ENCODE peak calls at places on chromosomes 13 and 19, in nine cellular contexts. H, K, D, Y, R, P, W, G and J are unnamed samples.

GRCh38 chr19:794989-795658 is 2.1 kb upstream of the PTBP1 start:
- DNase-seq in H (no peak), K (peak), D (no peak), Y (no peak), R (no peak), P (no peak), W (no peak), G (no peak), J (no peak)

GRCh38 chr13:31965361-31966066 is 66.1 kb upstream of the FRY start:
- DNase-seq in H (no peak), K (no peak), D (peak), Y (no peak), R (no peak), P (no peak), W (no peak), G (peak), J (no peak)

GRCh38 chr13:103236213-103236612 is 170.0 kb upstream of the SLC10A2 start:
- DNase-seq in H (no peak), K (no peak), D (no peak), Y (no peak), R (no peak), P (no peak), W (no peak), G (no peak), J (no peak)

GRCh38 chr13:44974056-44974798 is 15.0 kb downstream of the NUFIP1 start:
- DNase-seq in H (no peak), K (no peak), D (no peak), Y (no peak), R (no peak), P (no peak), W (no peak), G (no peak), J (no peak)

GRCh38 chr19:21022996-21023395 is 2.5 kb downstream of the ZNF430 start:
- DNase-seq in H (no peak), K (no peak), D (no peak), Y (no peak), R (no peak), P (no peak), W (no peak), G (peak), J (no peak)

GRCh38 chr13:40503966-40504591 is 162.4 kb downstream of the FOXO1 start:
- DNase-seq in H (no peak), K (no peak), D (peak), Y (no peak), R (no peak), P (no peak), W (no peak), G (no peak), J (no peak)

GRCh38 chr19:12720851-12721655 is 2.7 kb downstream of the TNPO2 start:
- DNase-seq in H (no peak), K (peak), D (no peak), Y (no peak), R (no peak), P (no peak), W (peak), G (no peak), J (no peak)

GRCh38 chr19:41928754-41929535 is 696 bp upstream of the ERFL start:
- DNase-seq in H (no peak), K (no peak), D (no peak), Y (no peak), R (no peak), P (no peak), W (no peak), G (no peak), J (no peak)

GRCh38 chr13:44051405-44051804 is 171.7 kb downstream of the LACC1 start:
- DNase-seq in H (no peak), K (no peak), D (no peak), Y (no peak), R (no peak), P (no peak), W (no peak), G (no peak), J (no peak)

GRCh38 chr13:107867701-107868661 is 347.4 kb downstream of the LIG4 start:
- DNase-seq in H (no peak), K (peak), D (peak), Y (no peak), R (peak), P (no peak), W (no peak), G (no peak), J (no peak)

GRCh38 chr13:113666951-113667701 is at the start of gene GRK1:
- DNase-seq in H (no peak), K (peak), D (no peak), Y (no peak), R (peak), P (no peak), W (no peak), G (no peak), J (no peak)

GRCh38 chr13:23456437-23456836 is 22.9 kb upstream of the SACS start:
- DNase-seq in H (no peak), K (no peak), D (no peak), Y (no peak), R (no peak), P (no peak), W (no peak), G (no peak), J (no peak)

GRCh38 chr19:8484331-8484894 is 18.0 kb downstream of the PRAM1 start:
- DNase-seq in H (no peak), K (peak), D (no peak), Y (no peak), R (no peak), P (no peak), W (no peak), G (no peak), J (no peak)

GRCh38 chr19:40217027-40217810 is 965 bp downstream of the TTC9B start:
- DNase-seq in H (no peak), K (peak), D (no peak), Y (no peak), R (no peak), P (no peak), W (no peak), G (no peak), J (no peak)

GRCh38 chr13:33017410-33017929 is 1.2 kb downstream of the KL start:
- DNase-seq in H (no peak), K (no peak), D (peak), Y (peak), R (peak), P (no peak), W (peak), G (no peak), J (no peak)

GRCh38 chr19:53461866-53462265 is 5.7 kb upstream of the ZNF813 start:
- DNase-seq in H (no peak), K (no peak), D (no peak), Y (no peak), R (no peak), P (no peak), W (no peak), G (no peak), J (no peak)

GRCh38 chr13:107765724-107766436 is 449.5 kb downstream of the LIG4 start:
- DNase-seq in H (no peak), K (no peak), D (no peak), Y (no peak), R (no peak), P (no peak), W (no peak), G (no peak), J (no peak)

GRCh38 chr19:1455336-1456120 is 5.6 kb downstream of the APC2 start:
- DNase-seq in H (no peak), K (peak), D (no peak), Y (peak), R (no peak), P (no peak), W (peak), G (no peak), J (peak)

GRCh38 chr13:30892966-30893365 is 13.1 kb upstream of the MEDAG start:
- DNase-seq in H (no peak), K (peak), D (no peak), Y (no peak), R (peak), P (no peak), W (no peak), G (no peak), J (no peak)

GRCh38 chr19:5024282-5024681 is 55.4 kb downstream of the KDM4B start:
- DNase-seq in H (no peak), K (no peak), D (no peak), Y (no peak), R (no peak), P (no peak), W (no peak), G (no peak), J (no peak)

GRCh38 chr19:29683009-29683408 is 17.7 kb downstream of the PLEKHF1 start:
- DNase-seq in H (no peak), K (no peak), D (no peak), Y (no peak), R (no peak), P (no peak), W (no peak), G (no peak), J (no peak)

GRCh38 chr13:41458187-41458938 is 1.0 kb downstream of the RGCC start:
- DNase-seq in H (no peak), K (peak), D (peak), Y (no peak), R (peak), P (no peak), W (peak), G (no peak), J (no peak)

GRCh38 chr19:40474737-40475136 is 7.9 kb downstream of the SPTBN4 start:
- DNase-seq in H (no peak), K (no peak), D (no peak), Y (no peak), R (no peak), P (no peak), W (no peak), G (no peak), J (no peak)

GRCh38 chr19:15471639-15472101 is 7.3 kb upstream of the RASAL3 start:
- DNase-seq in H (no peak), K (peak), D (no peak), Y (no peak), R (no peak), P (no peak), W (no peak), G (no peak), J (no peak)

GRCh38 chr13:28583661-28584091 is 75.3 kb upstream of the POMP start:
- DNase-seq in H (no peak), K (no peak), D (no peak), Y (no peak), R (no peak), P (no peak), W (no peak), G (no peak), J (no peak)

GRCh38 chr13:97174638-97175037 is 47.5 kb upstream of the MBNL2 start:
- DNase-seq in H (no peak), K (no peak), D (no peak), Y (no peak), R (no peak), P (no peak), W (no peak), G (no peak), J (no peak)

GRCh38 chr19:56111601-56112312 is 9.3 kb downstream of the ZNF787 start:
- DNase-seq in H (peak), K (peak), D (no peak), Y (peak), R (no peak), P (no peak), W (peak), G (no peak), J (no peak)

GRCh38 chr19:4278010-4278409 is 1.1 kb upstream of the SHD start:
- DNase-seq in H (no peak), K (no peak), D (no peak), Y (no peak), R (no peak), P (no peak), W (no peak), G (no peak), J (no peak)

GRCh38 chr13:21988624-21989023 is 317.8 kb downstream of the FGF9 start:
- DNase-seq in H (no peak), K (no peak), D (no peak), Y (no peak), R (no peak), P (no peak), W (no peak), G (no peak), J (no peak)

GRCh38 chr19:11736696-11737095 is 2.0 kb downstream of the ZNF823 start:
- DNase-seq in H (no peak), K (no peak), D (no peak), Y (peak), R (no peak), P (no peak), W (no peak), G (peak), J (no peak)

GRCh38 chr19:55276720-55277430 is 3.0 kb downstream of the HSPBP1 start:
- DNase-seq in H (no peak), K (no peak), D (no peak), Y (no peak), R (no peak), P (no peak), W (no peak), G (no peak), J (no peak)

GRCh38 chr19:48551437-48552302 is at the start of gene SULT2B1:
- DNase-seq in H (no peak), K (peak), D (no peak), Y (no peak), R (no peak), P (no peak), W (no peak), G (no peak), J (no peak)

GRCh38 chr19:46624958-46625661 is at the start of gene PTGIR:
- DNase-seq in H (no peak), K (no peak), D (no peak), Y (no peak), R (no peak), P (no peak), W (no peak), G (no peak), J (no peak)

GRCh38 chr19:48608798-48609263 is 2.3 kb downstream of the SPACA4 start:
- DNase-seq in H (no peak), K (no peak), D (no peak), Y (peak), R (no peak), P (no peak), W (peak), G (no peak), J (no peak)

GRCh38 chr19:18607222-18608101 is 863 bp upstream of the CRLF1 start:
- DNase-seq in H (no peak), K (peak), D (no peak), Y (no peak), R (no peak), P (no peak), W (no peak), G (no peak), J (no peak)

GRCh38 chr19:10651821-10652220 is 2.3 kb upstream of the ILF3 start:
- DNase-seq in H (no peak), K (no peak), D (no peak), Y (no peak), R (no peak), P (no peak), W (no peak), G (no peak), J (no peak)

GRCh38 chr19:6616011-6616410 is 25.1 kb upstream of the CD70 start:
- DNase-seq in H (no peak), K (no peak), D (no peak), Y (no peak), R (no peak), P (no peak), W (no peak), G (no peak), J (no peak)

GRCh38 chr13:107999751-108000150 is 215.6 kb downstream of the LIG4 start:
- DNase-seq in H (no peak), K (no peak), D (no peak), Y (no peak), R (no peak), P (no peak), W (no peak), G (no peak), J (no peak)